ENCODE peak calls at places on chromosome X, in six cellular contexts. One of them, this sample, is unnamed.

GRCh38 chrX:37302569-37302968 is 46.6 kb upstream of the PRRG1 start:
- DNase-seq in GM12891: no peak
- DNase-seq in K562: peak; percentile 9
- DNase-seq in HepG2: peak; percentile 7
- DNase-seq in H1: peak; percentile 41
- DNase-seq in GM12878: no peak
- DNase-seq in this sample: no peak

GRCh38 chrX:43655961-43656494 is at the start of gene MAOA:
- DNase-seq in GM12891: no peak
- DNase-seq in K562: no peak
- DNase-seq in HepG2: peak; percentile 18
- DNase-seq in H1: peak; percentile 61
- DNase-seq in GM12878: no peak
- DNase-seq in this sample: no peak

GRCh38 chrX:41481264-41482109 is 34.3 kb downstream of the NYX start:
- DNase-seq in GM12891: no peak
- DNase-seq in K562: peak; percentile 50
- DNase-seq in HepG2: peak; percentile 29
- DNase-seq in H1: no peak
- DNase-seq in GM12878: no peak
- DNase-seq in this sample: no peak

GRCh38 chrX:125150231-125150630 is 169.4 kb upstream of the TEX13C start:
- DNase-seq in GM12891: no peak
- DNase-seq in K562: peak; percentile 7
- DNase-seq in HepG2: no peak
- DNase-seq in H1: no peak
- DNase-seq in GM12878: no peak
- DNase-seq in this sample: no peak

GRCh38 chrX:122238801-122239200 is 945.3 kb upstream of the GRIA3 start:
- DNase-seq in GM12891: no peak
- DNase-seq in K562: no peak
- DNase-seq in HepG2: no peak
- DNase-seq in H1: no peak
- DNase-seq in GM12878: no peak
- DNase-seq in this sample: no peak

GRCh38 chrX:675279-675886 is 44.8 kb downstream of the SHOX start:
- DNase-seq in GM12891: no peak
- DNase-seq in K562: no peak
- DNase-seq in HepG2: no peak
- DNase-seq in H1: no peak
- DNase-seq in GM12878: no peak
- DNase-seq in this sample: no peak

GRCh38 chrX:120308959-120309872 is 2.0 kb downstream of the TMEM255A start:
- DNase-seq in GM12891: no peak
- DNase-seq in K562: no peak
- DNase-seq in HepG2: peak; percentile 57
- DNase-seq in H1: peak; percentile 52
- DNase-seq in GM12878: peak; percentile 47
- DNase-seq in this sample: peak; percentile 27

GRCh38 chrX:153388722-153389459 is 12.3 kb downstream of the PNMA6E start:
- DNase-seq in GM12891: no peak
- DNase-seq in K562: no peak
- DNase-seq in HepG2: no peak
- DNase-seq in H1: no peak
- DNase-seq in GM12878: no peak
- DNase-seq in this sample: no peak

GRCh38 chrX:39195156-39195555 is 393.9 kb downstream of the MID1IP1 start:
- DNase-seq in GM12891: no peak
- DNase-seq in K562: no peak
- DNase-seq in HepG2: no peak
- DNase-seq in H1: no peak
- DNase-seq in GM12878: no peak
- DNase-seq in this sample: no peak

GRCh38 chrX:115460565-115460888 is 100.4 kb upstream of the PLS3 start:
- DNase-seq in GM12891: no peak
- DNase-seq in K562: no peak
- DNase-seq in HepG2: no peak
- DNase-seq in H1: no peak
- DNase-seq in GM12878: no peak
- DNase-seq in this sample: no peak

GRCh38 chrX:40085086-40085551 is 12.6 kb downstream of the BCOR start:
- DNase-seq in GM12891: no peak
- DNase-seq in K562: no peak
- DNase-seq in HepG2: no peak
- DNase-seq in H1: no peak
- DNase-seq in GM12878: no peak
- DNase-seq in this sample: no peak

GRCh38 chrX:150486011-150486410 is 82.4 kb upstream of the MTM1 start:
- DNase-seq in GM12891: no peak
- DNase-seq in K562: peak; percentile 15
- DNase-seq in HepG2: peak; percentile 20
- DNase-seq in H1: peak; percentile 53
- DNase-seq in GM12878: no peak
- DNase-seq in this sample: no peak

GRCh38 chrX:9311411-9312160 is 153.3 kb upstream of the TBL1X start:
- DNase-seq in GM12891: no peak
- DNase-seq in K562: no peak
- DNase-seq in HepG2: no peak
- DNase-seq in H1: no peak
- DNase-seq in GM12878: no peak
- DNase-seq in this sample: no peak

GRCh38 chrX:54042609-54043010 is 1.7 kb downstream of the PHF8 start:
- DNase-seq in GM12891: peak; percentile 13
- DNase-seq in K562: peak; percentile 60
- DNase-seq in HepG2: peak; percentile 48
- DNase-seq in H1: peak; percentile 48
- DNase-seq in GM12878: no peak
- DNase-seq in this sample: peak; percentile 30

GRCh38 chrX:54044877-54045328 is 630 bp upstream of the PHF8 start:
- DNase-seq in GM12891: no peak
- DNase-seq in K562: no peak
- DNase-seq in HepG2: peak; percentile 84
- DNase-seq in H1: no peak
- DNase-seq in GM12878: peak; percentile 4
- DNase-seq in this sample: no peak

GRCh38 chrX:54044126-54044876 is at the start of gene PHF8:
- DNase-seq in GM12891: peak; percentile 56
- DNase-seq in K562: peak; percentile 91
- DNase-seq in HepG2: peak; percentile 86
- DNase-seq in H1: peak; percentile 92
- DNase-seq in GM12878: peak; percentile 77
- DNase-seq in this sample: peak; percentile 61

GRCh38 chrX:54043084-54043483 is 1.2 kb downstream of the PHF8 start:
- DNase-seq in GM12891: no peak
- DNase-seq in K562: no peak
- DNase-seq in HepG2: no peak
- DNase-seq in H1: no peak
- DNase-seq in GM12878: no peak
- DNase-seq in this sample: no peak

GRCh38 chrX:54043696-54044125 is 562 bp downstream of the PHF8 start:
- DNase-seq in GM12891: peak; percentile 14
- DNase-seq in K562: peak; percentile 33
- DNase-seq in HepG2: no peak
- DNase-seq in H1: peak; percentile 64
- DNase-seq in GM12878: no peak
- DNase-seq in this sample: peak; percentile 19
- TF ChIP-seq TAF1 in GM12891: no peak
- TF ChIP-seq TAF1 in K562: peak; percentile 9
- TF ChIP-seq TAF1 in HepG2: no peak
- TF ChIP-seq TAF1 in H1: no peak
- TF ChIP-seq TAF1 in GM12878: no peak
- TF ChIP-seq TAF1 in this sample: no peak

DNA sequence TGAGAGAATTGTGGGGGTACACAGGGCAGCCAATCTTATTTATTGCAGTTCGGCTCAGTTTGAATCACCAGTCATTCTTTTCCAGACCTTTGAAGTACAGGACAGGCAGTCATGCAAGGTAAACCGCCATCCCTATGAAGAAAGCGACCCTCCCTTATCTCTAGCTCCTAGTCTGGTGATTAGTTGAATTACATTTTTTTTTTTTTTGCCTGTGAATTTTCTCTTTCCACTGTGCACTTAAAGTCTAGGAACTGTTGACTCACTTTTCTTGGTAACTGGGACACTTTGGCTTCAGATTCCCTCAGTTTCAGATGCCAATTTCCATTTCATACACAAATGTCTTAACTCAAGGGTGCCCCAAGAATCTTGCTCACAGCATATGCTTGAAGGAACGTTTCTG is 82.4 kb upstream of the FAM9C start:
- DNase-seq in GM12891: no peak
- DNase-seq in K562: peak; percentile 25
- DNase-seq in HepG2: peak; percentile 4
- DNase-seq in H1: no peak
- DNase-seq in GM12878: no peak
- DNase-seq in this sample: no peak
- TF ChIP-seq POLR2AphosphoS5 in GM12891: no peak
- TF ChIP-seq POLR2AphosphoS5 in K562: no peak
- TF ChIP-seq POLR2AphosphoS5 in HepG2: no peak
- TF ChIP-seq POLR2AphosphoS5 in H1: no peak
- TF ChIP-seq POLR2AphosphoS5 in GM12878: no peak
- TF ChIP-seq POLR2AphosphoS5 in this sample: no peak

GRCh38 chrX:129959493-129959832 is 23.0 kb upstream of the BCORL1 start:
- DNase-seq in GM12891: no peak
- DNase-seq in K562: peak; percentile 41
- DNase-seq in HepG2: no peak
- DNase-seq in H1: no peak
- DNase-seq in GM12878: no peak
- DNase-seq in this sample: no peak
- TF ChIP-seq POLR2A in GM12891: no peak
- TF ChIP-seq POLR2A in K562: no peak
- TF ChIP-seq POLR2A in HepG2: no peak
- TF ChIP-seq POLR2A in H1: no peak
- TF ChIP-seq POLR2A in GM12878: no peak
- TF ChIP-seq POLR2A in this sample: no peak

GRCh38 chrX:148878371-148878770 is 378.0 kb downstream of the AFF2 start:
- DNase-seq in GM12891: no peak
- DNase-seq in K562: no peak
- DNase-seq in HepG2: no peak
- DNase-seq in H1: no peak
- DNase-seq in GM12878: no peak
- DNase-seq in this sample: no peak
- TF ChIP-seq TAF1 in GM12891: no peak
- TF ChIP-seq TAF1 in K562: no peak
- TF ChIP-seq TAF1 in HepG2: no peak
- TF ChIP-seq TAF1 in H1: no peak
- TF ChIP-seq TAF1 in GM12878: no peak
- TF ChIP-seq TAF1 in this sample: no peak

GRCh38 chrX:13491061-13491460 is 78.3 kb upstream of the EGFL6 start:
- DNase-seq in GM12891: no peak
- DNase-seq in K562: no peak
- DNase-seq in HepG2: no peak
- DNase-seq in H1: no peak
- DNase-seq in GM12878: no peak
- DNase-seq in this sample: no peak

GRCh38 chrX:13489451-13489850 is 80.0 kb upstream of the EGFL6 start:
- DNase-seq in GM12891: no peak
- DNase-seq in K562: no peak
- DNase-seq in HepG2: no peak
- DNase-seq in H1: no peak
- DNase-seq in GM12878: no peak
- DNase-seq in this sample: no peak

GRCh38 chrX:13488706-13489105 is 80.7 kb upstream of the EGFL6 start:
- DNase-seq in GM12891: no peak
- DNase-seq in K562: no peak
- DNase-seq in HepG2: no peak
- DNase-seq in H1: no peak
- DNase-seq in GM12878: no peak
- DNase-seq in this sample: no peak

GRCh38 chrX:13485167-13485566 is 84.2 kb upstream of the EGFL6 start:
- DNase-seq in GM12891: no peak
- DNase-seq in K562: no peak
- DNase-seq in HepG2: no peak
- DNase-seq in H1: no peak
- DNase-seq in GM12878: no peak
- DNase-seq in this sample: no peak

GRCh38 chrX:13487731-13488505 is 81.5 kb upstream of the EGFL6 start:
- DNase-seq in GM12891: no peak
- DNase-seq in K562: peak; percentile 40
- DNase-seq in HepG2: peak; percentile 10
- DNase-seq in H1: peak; percentile 47
- DNase-seq in GM12878: peak; percentile 72
- DNase-seq in this sample: peak; percentile 15
- TF ChIP-seq POLR2AphosphoS5 in GM12891: no peak
- TF ChIP-seq POLR2AphosphoS5 in K562: no peak
- TF ChIP-seq POLR2AphosphoS5 in HepG2: no peak
- TF ChIP-seq POLR2AphosphoS5 in H1: no peak
- TF ChIP-seq POLR2AphosphoS5 in GM12878: no peak
- TF ChIP-seq POLR2AphosphoS5 in this sample: no peak

DNA sequence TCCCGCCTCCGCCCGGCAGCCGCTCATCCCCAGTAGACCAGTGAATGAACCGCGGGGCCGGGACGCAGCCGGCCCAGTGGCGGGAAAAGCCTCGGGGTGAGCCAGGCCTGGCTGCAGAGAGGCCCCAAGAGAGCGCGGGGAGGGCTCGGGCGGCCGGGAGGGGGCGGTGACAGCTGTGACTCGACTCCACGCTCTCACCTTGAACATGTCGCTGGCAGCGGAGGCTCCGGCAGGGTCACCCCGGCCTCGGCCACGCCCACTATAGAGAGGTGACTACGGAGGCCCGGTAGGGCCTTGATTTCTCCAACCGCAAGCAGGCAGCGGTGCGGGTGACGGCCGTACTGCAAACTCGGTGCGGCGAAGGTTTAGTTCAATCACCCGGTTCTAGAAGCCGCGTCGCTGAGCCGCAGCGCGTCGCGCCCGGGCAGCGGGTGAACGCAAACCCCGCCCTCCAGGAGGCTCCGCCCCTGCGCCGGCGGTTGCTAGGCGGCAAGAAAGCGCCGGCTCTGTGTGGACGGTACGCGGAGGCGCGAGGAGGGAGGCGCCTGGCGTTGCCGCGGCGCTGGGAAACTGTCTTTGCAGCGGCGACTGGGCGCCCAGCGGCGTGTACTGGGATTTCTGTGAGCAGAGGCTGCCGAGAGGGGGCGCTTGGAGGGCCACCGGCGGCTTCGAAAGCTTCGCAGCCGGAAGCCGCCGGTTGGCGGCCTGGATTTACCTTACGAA is at the start of the genes APOO and CXorf58:
- DNase-seq in GM12891: peak; percentile 64
- DNase-seq in K562: peak; percentile 90
- DNase-seq in HepG2: peak; percentile 81
- DNase-seq in H1: peak; percentile 87
- DNase-seq in GM12878: peak; percentile 54
- DNase-seq in this sample: peak; percentile 70
- TF ChIP-seq POLR2A in GM12891: no peak
- TF ChIP-seq POLR2A in K562: peak; percentile 72
- TF ChIP-seq POLR2A in HepG2: no peak
- TF ChIP-seq POLR2A in H1: no peak
- TF ChIP-seq POLR2A in GM12878: peak; percentile 81
- TF ChIP-seq POLR2A in this sample: peak; percentile 34

This sample was measured in GM12892.